ENCODE peak calls at places on chromosomes 5 and 9, in four cellular contexts. A is thyroid gland, H is heart left ventricle, P is H1. X is an unnamed sample. For H3K27me3, the result is how much of the 10 kb centered on the place peaks cover.

GRCh38 chr9:92807757-92808725 is 43.4 kb upstream of the BICD2 start:
- DNase-seq in A (peak), H (no peak), P (peak), X (no peak)

GRCh38 chr9:23771746-23772145 is 54.3 kb downstream of the ELAVL2 start:
- DNase-seq in A (no peak), H (no peak), P (no peak), X (no peak)

GRCh38 chr5:113345261-113345940 is 89.4 kb downstream of the TSSK1B start:
- DNase-seq in A (no peak), H (no peak), P (no peak), X (no peak)

GRCh38 chr5:30548580-30549305 is 644.7 kb upstream of the CDH6 start:
- DNase-seq in A (no peak), H (no peak), P (no peak), X (no peak)

GRCh38 chr9:93596399-93596798 is 20.0 kb downstream of the PHF2 start:
- DNase-seq in A (no peak), H (no peak), P (peak), X (no peak)

GRCh38 chr5:94057655-94058054 is 316.3 kb upstream of the POU5F2 start:
- DNase-seq in A (no peak), H (no peak), P (no peak), X (no peak)

GRCh38 chr5:13985736-13986418 is 41.4 kb upstream of the DNAH5 start:
- DNase-seq in A (no peak), H (no peak), P (no peak), X (no peak)

GRCh38 chr9:126298319-126298801 is 28.3 kb upstream of the MVB12B start:
- DNase-seq in A (no peak), H (no peak), P (no peak), X (no peak)

GRCh38 chr9:130172858-130173461 is 756 bp downstream of the NCS1 start:
- DNase-seq in A (peak), H (no peak), P (no peak), X (no peak)

GRCh38 chr9:107540167-107540566 is 50.6 kb upstream of the KLF4 start:
- DNase-seq in A (no peak), H (no peak), P (no peak), X (no peak)

GRCh38 chr9:116308070-116308469 is 154.5 kb downstream of the PAPPA start:
- DNase-seq in A (no peak), H (no peak), P (no peak), X (no peak)

GRCh38 chr5:98941131-98941883 is 12.5 kb upstream of the CHD1 start:
- DNase-seq in A (no peak), H (no peak), P (no peak), X (no peak)

GRCh38 chr9:3525088-3525835 is 539 bp downstream of the RFX3 start:
- DNase-seq in A (no peak), H (no peak), P (peak), X (no peak)

GRCh38 chr5:1772634-1773033 is 27.0 kb downstream of the MRPL36 start:
- DNase-seq in A (no peak), H (no peak), P (no peak), X (no peak)

GRCh38 chr5:107809201-107810034 is 138.7 kb upstream of the EFNA5 start:
- DNase-seq in A (no peak), H (no peak), P (no peak), X (no peak)

GRCh38 chr5:143001764-143002351 is 231.7 kb downstream of the ARHGAP26 start:
- DNase-seq in A (no peak), H (no peak), P (no peak), X (no peak)

GRCh38 chr9:107149756-107150155 is 133.3 kb upstream of the RAD23B start:
- DNase-seq in A (no peak), H (no peak), P (no peak), X (no peak)

GRCh38 chr5:135442387-135443256 is 4.5 kb downstream of the DCANP1 start:
- DNase-seq in A (no peak), H (peak), P (peak), X (no peak)

GRCh38 chr5:138706655-138707480 is 46.4 kb upstream of the CTNNA1 start:
- DNase-seq in A (no peak), H (peak), P (no peak), X (peak)

GRCh38 chr5:177336112-177336511 is 15.4 kb downstream of the LMAN2 start:
- DNase-seq in A (no peak), H (no peak), P (no peak), X (peak)

GRCh38 chr9:115118471-115119156 is 657 bp upstream of the TNC start:
- DNase-seq in A (peak), H (peak), P (peak), X (peak)

GRCh38 chr5:57009811-57010210 is 57.9 kb upstream of the MIER3 start:
- DNase-seq in A (no peak), H (no peak), P (no peak), X (peak)

GRCh38 chr9:123685489-123686083 is 244.3 kb downstream of the DENND1A start:
- DNase-seq in A (no peak), H (no peak), P (no peak), X (no peak)

GRCh38 chr9:89743576-89744254 is 138.9 kb downstream of the GADD45G start:
- DNase-seq in A (no peak), H (no peak), P (peak), X (no peak)

GRCh38 chr9:94853887-94854286 is 127.4 kb downstream of the AOPEP start:
- DNase-seq in A (no peak), H (no peak), P (no peak), X (no peak)

GRCh38 chr5:176899946-176900782 is 1.0 kb upstream of the HK3 start:
- DNase-seq in A (no peak), H (no peak), P (no peak), X (peak)

GRCh38 chr5:179509239-179509638 is 41.1 kb upstream of the RUFY1 start:
- DNase-seq in A (no peak), H (no peak), P (no peak), X (no peak)

GRCh38 chr9:109968702-109969450 is 188.9 kb downstream of the PALM2AKAP2 start:
- DNase-seq in A (peak), H (peak), P (peak), X (peak)

GRCh38 chr9:137515338-137515724 is 34.9 kb downstream of the PNPLA7 start:
- DNase-seq in A (no peak), H (no peak), P (no peak), X (no peak)

GRCh38 chr5:33890633-33891032 is 1.2 kb downstream of the ADAMTS12 start:
- DNase-seq in A (no peak), H (no peak), P (no peak), X (no peak)

GRCh38 chr5:173325091-173325698 is 3.0 kb downstream of the STC2 start:
- DNase-seq in A (no peak), H (no peak), P (no peak), X (no peak)

GRCh38 chr9:130266236-130267098 is 907 bp downstream of the HMCN2 start:
- DNase-seq in A (no peak), H (no peak), P (peak), X (no peak)

GRCh38 chr5:90518666-90519065 is 10.7 kb downstream of the LYSMD3 start:
- DNase-seq in A (no peak), H (no peak), P (no peak), X (no peak)

GRCh38 chr5:58022055-58022454 is 437.8 kb downstream of the PLK2 start:
- DNase-seq in A (no peak), H (no peak), P (no peak), X (peak)

GRCh38 chr5:39461007-39461682 is 36.4 kb upstream of the DAB2 start:
- DNase-seq in A (peak), H (no peak), P (no peak), X (peak)

GRCh38 chr5:56145511-56145910 is 87.6 kb downstream of the ANKRD55 start:
- DNase-seq in A (no peak), H (no peak), P (no peak), X (no peak)

GRCh38 chr5:176519810-176520720 is 17.1 kb downstream of the RNF44 start:
- DNase-seq in A (no peak), H (no peak), P (peak), X (no peak)

DNA sequence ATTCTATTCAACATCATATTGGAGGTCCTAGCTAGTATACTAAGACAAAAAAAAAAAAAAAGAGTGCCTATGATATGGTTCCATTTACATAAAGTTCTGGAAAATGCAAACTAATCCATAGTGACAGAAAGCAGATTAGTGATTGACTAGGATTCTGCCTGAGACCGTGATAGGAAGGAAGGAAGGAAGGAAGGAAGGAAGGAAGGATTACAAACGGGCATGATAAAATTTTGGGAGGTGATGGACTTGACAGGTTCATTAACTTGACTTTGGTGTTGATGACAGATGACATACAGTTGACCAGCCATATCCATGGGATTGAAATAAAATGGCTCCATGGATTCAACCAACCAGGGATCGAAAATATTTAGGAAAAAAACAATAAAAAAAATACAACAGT is 79.1 kb upstream of the MAN2A1 start:
- DNase-seq in A (no peak), H (no peak), P (no peak), X (no peak)
- H3K27me3 ChIP-seq in A (under half), H (under half), P (under half), X (under half)

GRCh38 chr5:60844429-60844890 is 391 bp upstream of the ELOVL7 start:
- DNase-seq in A (no peak), H (no peak), P (no peak), X (no peak)
- H3K27me3 ChIP-seq in A (under half), H (under half), P (under half), X (under half)

GRCh38 chr9:16053131-16053530 is 500.3 kb downstream of the CCDC171 start:
- DNase-seq in A (no peak), H (no peak), P (no peak), X (no peak)
- H3K27me3 ChIP-seq in A (under half), H (under half), P (under half), X (under half)

DNA sequence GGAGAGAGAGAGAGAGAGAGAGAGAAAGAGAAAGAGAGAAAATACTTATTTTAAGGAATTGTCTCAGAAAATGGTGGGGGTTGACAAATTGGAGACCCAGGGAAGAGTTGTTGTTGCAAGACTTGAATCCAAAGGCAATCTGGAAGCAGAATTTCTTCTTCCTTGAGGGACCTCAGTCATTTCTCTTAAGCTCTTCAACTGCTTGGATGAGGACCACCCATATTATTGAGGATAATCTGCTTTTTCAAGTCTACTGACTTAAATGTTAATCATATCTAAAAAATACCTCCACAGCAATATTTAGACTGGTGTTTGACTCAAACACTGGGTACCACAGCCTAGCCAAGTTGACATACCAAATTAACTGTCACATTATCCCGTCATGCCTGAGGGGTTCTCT is 2.9 kb downstream of the CDKN2B-AS1 start:
- DNase-seq in A (no peak), H (no peak), P (no peak), X (no peak)
- H3K27me3 ChIP-seq in A (under half), H (under half), P (under half), X (under half)

GRCh38 chr5:141914797-141915196 is 8.9 kb upstream of the DELE1 start:
- DNase-seq in A (no peak), H (no peak), P (no peak), X (no peak)
- H3K27me3 ChIP-seq in A (under half), H (under half), P (under half), X (under half)

GRCh38 chr9:111886983-111887718 is 9.5 kb upstream of the UGCG start:
- DNase-seq in A (no peak), H (no peak), P (no peak), X (peak)
- H3K27me3 ChIP-seq in A (under half), H (under half), P (under half), X (under half)

GRCh38 chr9:12766357-12766756 is 8.5 kb upstream of the LURAP1L start:
- DNase-seq in A (no peak), H (no peak), P (no peak), X (no peak)
- H3K27me3 ChIP-seq in A (under half), H (under half), P (under half), X (under half)

DNA sequence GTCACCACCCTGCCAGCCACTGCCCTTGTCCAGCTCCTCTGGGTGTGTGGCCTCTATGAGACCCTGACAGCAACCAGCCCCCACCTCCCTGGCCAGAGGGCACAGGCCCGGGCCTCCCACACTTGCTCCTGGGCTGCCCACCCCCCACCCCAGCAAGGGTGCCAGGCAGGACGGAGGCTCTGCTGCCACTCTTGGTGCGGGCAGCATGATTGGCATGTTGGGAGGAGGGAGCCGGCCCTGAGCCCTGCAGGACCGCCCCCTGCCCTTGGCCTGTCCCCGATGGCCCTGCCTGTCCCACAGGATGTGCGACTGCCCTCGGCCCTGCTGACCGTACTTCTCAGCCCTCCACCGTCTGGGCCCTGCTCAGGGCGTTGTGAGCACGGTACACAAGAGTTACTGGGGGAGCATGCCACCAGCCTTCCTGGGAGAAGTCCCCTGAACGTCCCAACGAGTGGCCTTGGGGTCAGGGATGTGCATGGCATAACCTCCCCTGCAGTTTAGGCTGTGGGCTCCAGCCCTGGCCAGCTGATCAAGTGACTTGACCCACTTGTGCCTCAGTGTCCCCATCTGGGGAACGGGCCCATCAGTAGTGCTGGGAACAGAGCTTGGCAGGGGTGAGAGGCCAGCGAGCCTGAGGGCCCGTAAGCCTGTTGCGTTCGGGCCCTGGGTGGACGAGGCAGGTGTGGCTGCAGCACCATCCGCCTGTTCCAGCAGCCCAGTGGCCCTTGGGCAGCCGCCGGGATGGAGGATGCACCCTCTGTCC is 16.0 kb downstream of the GPSM1 start:
- DNase-seq in A (no peak), H (peak), P (no peak), X (peak)
- H3K27me3 ChIP-seq in A (under half), H (under half), P (under half), X (under half)

GRCh38 chr9:70031141-70031545 is 12.5 kb upstream of the MAMDC2 start:
- DNase-seq in A (no peak), H (no peak), P (no peak), X (no peak)
- H3K27me3 ChIP-seq in A (under half), H (under half), P (under half), X (under half)

GRCh38 chr5:174327896-174328295 is 282.4 kb downstream of the NSG2 start:
- DNase-seq in A (no peak), H (no peak), P (no peak), X (no peak)

GRCh38 chr5:174325961-174326360 is 280.5 kb downstream of the NSG2 start:
- DNase-seq in A (no peak), H (no peak), P (no peak), X (no peak)

GRCh38 chr5:174327317-174327864 is 281.9 kb downstream of the NSG2 start:
- DNase-seq in A (peak), H (no peak), P (peak), X (peak)

GRCh38 chr5:174325441-174325840 is 279.9 kb downstream of the NSG2 start:
- DNase-seq in A (no peak), H (no peak), P (no peak), X (no peak)

DNA sequence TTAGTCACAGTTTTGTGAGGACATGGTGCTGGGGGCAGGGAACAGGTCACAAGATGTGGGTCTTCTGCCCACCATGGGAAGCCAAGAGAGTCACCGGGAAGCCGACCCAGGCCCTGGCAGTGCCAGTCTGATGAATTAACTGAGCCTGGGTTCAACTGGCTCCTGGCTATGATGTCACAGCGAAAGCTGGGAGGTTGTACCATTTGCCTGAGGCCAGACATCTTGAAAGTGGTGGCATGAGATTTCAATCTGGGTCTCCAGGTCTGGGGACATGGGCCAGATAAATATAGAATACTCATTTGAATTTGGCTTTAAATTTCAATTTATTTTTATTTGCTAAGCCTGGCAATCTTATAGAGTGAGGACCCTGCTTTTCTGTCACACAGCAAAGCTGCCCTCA is 280.9 kb downstream of the NSG2 start:
- DNase-seq in A (no peak), H (no peak), P (no peak), X (no peak)
- H3K27me3 ChIP-seq in A (under half), H (half or more), P (under half), X (under half)

X was measured in testis.